ENCODE peak calls at places on chromosome 22, in five cellular contexts. S, Z, P, F and O are unnamed samples.

GRCh38 chr22:44777364-44777756 is 25.0 kb downstream of the ARHGAP8 start:
- DNase-seq in P (no peak), Z (no peak), S (no peak), F (no peak), O (no peak)

GRCh38 chr22:21982338-21982965 is at the start of gene TOP3B:
- DNase-seq in S (peak; percentile 86), P (peak; percentile 94), Z (peak; percentile 88), F (peak; percentile 75), O (peak; percentile 97)

GRCh38 chr22:44738347-44738715 is 14.0 kb upstream of the ARHGAP8 start:
- DNase-seq in F (no peak), P (peak; percentile 88), S (no peak), Z (no peak), O (no peak)

GRCh38 chr22:30245985-30246901 is at the start of gene LIF:
- DNase-seq in S (no peak), F (peak; percentile 53), Z (peak; percentile 34), P (no peak), O (no peak)

GRCh38 chr22:31148953-31149627 is 8.8 kb upstream of the PLA2G3 start:
- DNase-seq in Z (peak; percentile 52), S (peak; percentile 78), P (peak; percentile 80), F (peak; percentile 15), O (peak; percentile 40)

GRCh38 chr22:44023404-44024287 is 456 bp upstream of the PARVB start:
- DNase-seq in P (peak; percentile 87), Z (peak; percentile 74), F (peak; percentile 10), S (no peak), O (no peak)

GRCh38 chr22:50104149-50104548 is 14.3 kb downstream of the MOV10L1 start:
- DNase-seq in S (no peak), F (no peak), P (no peak), Z (peak; percentile 17), O (no peak)

GRCh38 chr22:31651667-31652066 is 10.3 kb downstream of the PISD start:
- DNase-seq in P (no peak), Z (peak; percentile 51), F (no peak), S (no peak), O (no peak)

GRCh38 chr22:32700186-32700882 is 101.2 kb upstream of the TIMP3 start:
- DNase-seq in S (no peak), Z (no peak), F (no peak), P (no peak), O (no peak)

GRCh38 chr22:19109198-19110063 is 12.8 kb downstream of the DGCR2 start:
- DNase-seq in F (peak; percentile 75), P (no peak), Z (peak; percentile 83), S (peak; percentile 69), O (peak; percentile 58)

GRCh38 chr22:35631597-35631996 is 14.5 kb upstream of the MB start:
- DNase-seq in S (no peak), F (no peak), Z (peak; percentile 69), P (peak; percentile 58), O (no peak)

GRCh38 chr22:43078522-43078921 is 10.7 kb downstream of the TTLL1 start:
- DNase-seq in P (no peak), Z (no peak), F (no peak), S (no peak), O (no peak)

GRCh38 chr22:29117799-29118477 is 45.1 kb downstream of the KREMEN1 start:
- DNase-seq in P (no peak), Z (no peak), S (no peak), F (no peak), O (no peak)

GRCh38 chr22:40817737-40818136 is 1.4 kb downstream of the SLC25A17 start:
- DNase-seq in P (no peak), S (no peak), F (no peak), Z (peak; percentile 52), O (no peak)
- H3K4me3 ChIP-seq in P (peak overlapping the region; percentile 98), S (no peak overlapping the region), F (no peak overlapping the region), Z (peak overlapping the region; percentile 79), O (no peak overlapping the region)

GRCh38 chr22:17918840-17919239 is 105.5 kb downstream of the MICAL3 start:
- DNase-seq in S (no peak), Z (no peak), P (no peak), F (no peak), O (no peak)

GRCh38 chr22:17920992-17921650 is 103.2 kb downstream of the MICAL3 start:
- DNase-seq in P (no peak), Z (no peak), S (no peak), F (no peak), O (no peak)

GRCh38 chr22:17917490-17917983 is 106.8 kb downstream of the MICAL3 start:
- DNase-seq in Z (peak; percentile 19), F (no peak), S (no peak), P (no peak), O (no peak)

GRCh38 chr22:17920145-17920605 is 104.2 kb downstream of the MICAL3 start:
- DNase-seq in P (peak; percentile 85), Z (no peak), S (no peak), F (no peak), O (no peak)

DNA sequence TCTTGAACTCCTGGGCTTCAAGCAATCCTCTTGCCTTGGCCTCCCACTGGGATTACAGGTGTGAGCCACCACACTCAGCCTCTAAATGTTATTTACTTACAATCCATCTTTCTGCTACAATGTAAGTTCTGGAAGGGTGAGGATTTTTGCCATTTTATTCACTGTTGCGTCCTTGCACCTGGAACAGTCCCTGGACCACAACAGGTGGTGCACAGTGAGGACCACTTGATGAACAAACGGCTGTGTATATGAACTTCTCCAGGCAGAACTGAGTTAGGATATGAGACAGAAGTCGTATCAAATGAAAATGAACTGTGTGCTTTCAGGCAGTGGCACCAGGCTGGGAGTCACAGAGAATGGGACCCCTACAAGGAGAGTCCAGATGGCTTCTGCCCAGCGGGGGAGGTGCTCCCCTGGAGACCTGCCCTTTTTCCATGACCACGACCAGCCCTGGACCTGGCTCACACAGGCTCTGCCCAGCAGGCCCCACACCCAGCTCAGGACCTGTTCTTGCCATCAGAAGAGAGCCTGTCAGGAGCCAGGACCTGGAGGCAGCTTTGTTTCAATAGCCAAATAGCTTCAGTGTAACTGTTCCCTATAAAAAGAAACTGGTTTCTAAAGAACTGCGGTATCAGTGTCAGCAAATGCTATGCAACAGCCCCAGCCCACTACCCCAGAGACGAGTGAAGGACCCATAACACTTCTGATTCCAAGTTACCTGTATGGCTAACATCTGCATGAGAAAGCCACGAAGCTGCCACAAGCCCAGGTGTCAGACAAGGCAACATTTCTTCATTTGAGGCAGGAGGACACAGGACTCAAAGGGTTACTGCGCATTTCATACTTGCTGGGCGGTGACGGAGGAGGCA is 104.9 kb downstream of the MICAL3 start:
- DNase-seq in Z (no peak), P (no peak), F (no peak), S (no peak), O (no peak)
- H3K4me3 ChIP-seq in Z (no peak overlapping the region), P (peak overlapping the region; percentile 14), F (no peak overlapping the region), S (no peak overlapping the region), O (no peak overlapping the region)

GRCh38 chr22:38981659-38982007 is 514 bp upstream of the APOBEC3B start:
- DNase-seq in P (peak; percentile 49), S (no peak), F (no peak), Z (peak; percentile 11), O (no peak)

GRCh38 chr22:38982008-38982927 is at the start of gene APOBEC3B:
- DNase-seq in F (peak; percentile 55), Z (peak; percentile 96), S (peak; percentile 91), P (peak; percentile 95), O (peak; percentile 95)

GRCh38 chr22:38984224-38984623 is 2.1 kb downstream of the APOBEC3B start:
- DNase-seq in Z (peak; percentile 48), S (no peak), F (no peak), P (no peak), O (no peak)

GRCh38 chr22:38986629-38987028 is 4.5 kb downstream of the APOBEC3B start:
- DNase-seq in P (peak; percentile 57), Z (no peak), F (no peak), S (no peak), O (no peak)

DNA sequence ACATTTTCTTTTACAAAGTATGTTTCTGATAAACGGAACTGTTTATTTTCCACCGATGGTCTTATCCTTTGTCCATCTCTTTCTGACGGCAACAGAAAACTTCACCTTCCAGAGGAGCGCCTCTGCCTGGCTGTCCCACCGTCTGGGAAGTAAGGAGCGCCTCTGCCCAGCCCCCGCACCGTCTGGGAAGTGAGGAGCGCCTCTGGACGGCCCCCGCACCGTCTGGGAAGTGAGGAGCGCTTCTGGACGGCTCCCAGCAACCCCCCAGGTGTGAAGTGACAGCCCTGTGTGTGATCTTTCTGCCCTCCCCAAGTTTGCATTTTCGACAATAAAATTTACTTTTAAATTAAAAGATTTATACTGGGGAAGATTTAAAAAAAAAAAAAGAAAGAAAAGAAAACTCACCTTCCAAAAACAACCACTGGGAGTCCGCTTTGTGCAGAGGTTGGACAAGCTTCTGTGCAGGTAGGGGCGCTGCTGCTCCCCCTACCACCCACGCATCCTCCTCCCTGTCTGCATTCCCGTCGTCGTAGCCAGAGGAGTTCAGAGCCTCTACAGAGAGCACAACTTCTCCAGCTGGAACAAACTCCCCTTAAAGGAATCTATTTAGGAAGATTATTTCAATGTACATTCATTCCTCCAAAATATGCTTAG is 1.0 kb upstream of the APOBEC3B start:
- DNase-seq in F (no peak), P (peak; percentile 79), Z (peak; percentile 39), S (no peak), O (no peak)
- H3K4me3 ChIP-seq in F (no peak overlapping the region), P (peak overlapping the region; percentile 67), Z (peak overlapping the region; percentile 72), S (no peak overlapping the region), O (no peak overlapping the region)

DNA sequence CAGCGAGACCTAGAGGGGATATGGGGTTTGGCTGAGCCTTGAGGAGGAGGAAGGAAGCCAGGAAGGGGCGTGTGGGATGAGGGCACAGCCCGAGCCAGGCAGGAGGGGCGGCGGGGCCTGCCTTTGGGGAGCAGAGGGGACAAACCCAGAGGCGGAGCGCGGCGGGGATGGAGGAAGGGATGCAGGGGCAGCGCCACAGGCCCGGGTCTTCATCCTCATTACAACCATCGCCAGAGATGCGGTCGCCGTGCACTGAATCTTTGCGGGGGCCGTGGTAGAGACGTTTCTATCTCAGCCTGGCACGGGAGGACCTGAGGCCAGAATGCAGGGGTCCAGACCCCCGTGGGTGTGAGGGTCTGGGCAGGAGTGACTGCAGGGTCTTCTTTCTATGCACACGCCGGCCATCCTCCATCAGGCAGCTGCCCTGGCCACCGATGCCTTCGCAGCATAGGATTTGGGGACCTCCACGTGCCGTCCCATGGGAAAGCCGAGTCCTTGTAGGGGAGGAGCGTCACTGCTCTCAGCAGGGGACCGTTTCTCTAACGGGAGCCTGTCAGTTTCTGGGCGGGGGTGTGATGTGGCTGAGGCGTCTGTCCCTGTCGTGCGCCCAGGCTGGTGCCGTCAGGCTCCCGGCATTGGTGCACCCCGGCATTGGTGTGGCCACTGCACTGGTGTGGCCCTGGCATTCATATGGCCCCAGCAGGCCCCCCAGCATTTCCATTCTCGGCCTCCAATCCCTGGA is 1267.9 kb downstream of the BRD1 start:
- DNase-seq in S (no peak), P (no peak), Z (no peak), F (no peak), O (no peak)
- H3K4me3 ChIP-seq in S (no peak overlapping the region), P (no peak overlapping the region), Z (no peak overlapping the region), F (no peak overlapping the region), O (no peak overlapping the region)

GRCh38 chr22:17105143-17106129 is 15.7 kb downstream of the TMEM121B start:
- DNase-seq in Z (no peak), P (no peak), F (no peak), S (no peak), O (no peak)
- H3K4me3 ChIP-seq in Z (no peak overlapping the region), P (no peak overlapping the region), F (no peak overlapping the region), S (no peak overlapping the region), O (no peak overlapping the region)